ENCODE peak calls at places on chromosomes 4 and X, in five cellular contexts. G is GM12865, N is fibroblast of mammary gland, H is heart left ventricle, F is esophagus muscularis mucosa. M is an unnamed sample.

GRCh38 chr4:112182604-112183003 is 37.4 kb downstream of the FAM241A start:
- DNase-seq in F (no peak), G (no peak), N (no peak), H (no peak), M (no peak)

GRCh38 chr4:175953960-175954521 is 111.6 kb upstream of the WDR17 start:
- DNase-seq in G (peak; percentile 51), H (no peak), N (peak; percentile 8), F (no peak), M (no peak)

GRCh38 chrX:9656277-9656676 is 109.4 kb downstream of the GPR143 start:
- DNase-seq in N (no peak), G (peak; percentile 41), H (peak; percentile 43), F (no peak), M (no peak)

GRCh38 chr4:10053635-10054453 is 32.5 kb upstream of the SLC2A9 start:
- DNase-seq in G (no peak), H (no peak), N (no peak), F (peak; percentile 55), M (no peak)

GRCh38 chrX:141455103-141455502 is 129.4 kb downstream of the SPANXA1 start:
- DNase-seq in F (no peak), N (no peak), H (no peak), G (no peak), M (no peak)

GRCh38 chrX:120358687-120359086 is 3.2 kb upstream of the ATP1B4 start:
- DNase-seq in G (no peak), N (peak; percentile 35), F (no peak), H (no peak), M (no peak)

GRCh38 chrX:54640721-54641120 is 110.7 kb downstream of the GNL3L start:
- DNase-seq in G (peak; percentile 0), N (peak; percentile 45), H (no peak), F (no peak), M (no peak)

GRCh38 chr4:82744284-82744963 is 54.2 kb downstream of the SCD5 start:
- DNase-seq in G (no peak), H (no peak), N (no peak), F (no peak), M (no peak)

GRCh38 chrX:50913520-50913919 is 3.0 kb downstream of the BMP15 start:
- DNase-seq in H (no peak), N (no peak), F (no peak), G (no peak), M (no peak)

GRCh38 chr4:128600996-128601857 is 208.3 kb upstream of the JADE1 start:
- DNase-seq in G (no peak), F (no peak), H (peak; percentile 59), N (peak; percentile 100), M (no peak)

GRCh38 chrX:15468036-15468435 is 25.1 kb downstream of the PIR start:
- DNase-seq in H (no peak), G (peak; percentile 30), N (peak; percentile 81), F (no peak), M (peak; percentile 62)

GRCh38 chr4:38482696-38483095 is 181.3 kb upstream of the KLF3 start:
- DNase-seq in G (no peak), N (no peak), H (no peak), F (no peak), M (no peak)

GRCh38 chr4:83112678-83113428 is 1.7 kb downstream of the PLAC8 start:
- DNase-seq in N (no peak), F (no peak), H (no peak), G (peak; percentile 57), M (no peak)

GRCh38 chr4:97987019-97987648 is 156.1 kb downstream of the STPG2 start:
- DNase-seq in H (no peak), N (peak; percentile 18), G (peak; percentile 19), F (no peak), M (no peak)

GRCh38 chr4:142350886-142351285 is 495.2 kb downstream of the INPP4B start:
- DNase-seq in H (no peak), N (no peak), F (no peak), G (no peak), M (no peak)

GRCh38 chrX:68632491-68632890 is 15.0 kb upstream of the STARD8 start:
- DNase-seq in F (no peak), G (no peak), N (no peak), H (no peak), M (no peak)

GRCh38 chr4:15414601-15415091 is 13.2 kb upstream of the C1QTNF7 start:
- DNase-seq in G (no peak), F (peak; percentile 60), H (no peak), N (peak; percentile 81), M (no peak)

GRCh38 chr4:15413010-15413622 is 14.7 kb upstream of the C1QTNF7 start:
- DNase-seq in G (no peak), N (peak; percentile 59), F (peak; percentile 74), H (no peak), M (no peak)

GRCh38 chr4:15413623-15414019 is 14.2 kb upstream of the C1QTNF7 start:
- DNase-seq in F (peak; percentile 12), H (no peak), N (no peak), G (no peak), M (no peak)

GRCh38 chr4:15420642-15421041 is 7.2 kb upstream of the C1QTNF7 start:
- DNase-seq in G (no peak), H (no peak), N (peak; percentile 84), F (no peak), M (no peak)

DNA sequence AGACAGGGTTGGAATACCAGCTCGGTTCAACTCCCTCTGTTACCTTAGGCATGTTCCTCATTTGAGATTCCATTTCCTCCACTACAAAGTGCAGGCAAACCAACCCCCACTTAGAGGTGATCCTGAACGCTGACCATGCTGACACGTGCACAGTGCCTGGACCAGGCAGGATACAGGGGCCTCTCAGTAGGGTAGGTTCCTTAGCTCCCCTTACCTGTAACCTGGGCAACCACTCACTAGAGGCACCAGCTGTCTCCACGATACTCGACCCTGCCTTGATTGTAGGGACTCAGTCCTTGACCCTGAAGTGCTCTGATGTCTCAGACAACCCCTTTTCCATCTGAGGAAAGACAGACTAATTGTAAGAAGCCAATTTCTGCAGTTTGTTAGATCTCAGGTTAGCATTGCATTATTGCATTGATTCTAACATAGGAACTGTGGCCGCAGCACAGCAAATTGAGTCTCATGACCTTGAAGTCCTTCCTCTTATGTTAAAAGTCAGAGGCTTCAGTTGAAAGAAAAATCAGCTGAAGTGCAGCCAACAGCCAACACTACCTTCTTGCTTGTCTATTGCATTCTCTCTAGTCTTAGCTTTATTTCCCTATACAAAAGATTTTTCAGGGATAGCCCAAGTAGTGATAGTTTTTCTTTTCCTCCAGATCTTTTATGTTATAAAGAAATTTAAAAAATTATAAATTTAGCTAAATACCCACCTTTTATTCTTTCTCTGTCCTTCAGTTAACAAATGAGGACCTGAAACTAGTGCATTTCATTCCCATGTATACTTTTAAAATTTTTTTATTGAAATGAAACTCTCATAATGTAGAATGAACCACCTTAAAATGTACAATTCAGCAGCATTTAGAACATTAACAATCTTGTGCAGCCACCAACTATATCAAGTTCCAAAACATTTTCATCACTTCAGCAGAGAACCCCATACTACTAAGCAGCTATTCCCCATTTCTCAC is 11.2 kb upstream of the C1QTNF7 start:
- DNase-seq in N (no peak), H (no peak), G (no peak), F (peak; percentile 86), M (no peak)
- TF ChIP-seq CTCF in N (no peak), H (no peak), G (no peak), F (no peak), M (no peak)

DNA sequence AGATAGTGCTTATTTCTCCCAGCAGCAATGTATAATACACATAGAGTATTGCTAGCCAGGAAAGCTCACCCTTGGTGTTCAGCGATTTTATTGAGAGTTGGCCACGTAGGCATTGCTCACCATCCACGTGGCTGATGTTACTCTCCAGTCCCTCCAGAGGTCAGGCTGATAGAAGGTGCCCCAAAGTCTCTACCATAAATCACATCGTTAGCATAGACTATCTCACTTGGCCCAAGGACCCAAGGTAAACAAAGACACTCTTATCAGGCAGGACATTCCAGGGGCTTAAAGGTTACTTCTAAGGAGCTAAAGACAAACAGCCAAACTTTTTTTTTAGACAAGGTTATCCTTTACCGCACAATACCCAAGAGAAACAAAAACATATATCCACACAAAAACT is 30.3 kb upstream of the RGN start:
- DNase-seq in F (no peak), N (peak; percentile 13), H (no peak), G (no peak), M (no peak)
- TF ChIP-seq CTCF in F (no peak), N (no peak), H (no peak), G (no peak), M (no peak)

GRCh38 chr4:184286346-184286745 is 68.7 kb upstream of the ENPP6 start:
- DNase-seq in H (no peak), G (no peak), N (no peak), F (peak; percentile 64), M (no peak)

GRCh38 chr4:184288451-184289178 is 70.9 kb upstream of the ENPP6 start:
- DNase-seq in G (peak; percentile 90), H (no peak), N (no peak), F (peak; percentile 78), M (no peak)

GRCh38 chr4:184284742-184285141 is 67.1 kb upstream of the ENPP6 start:
- DNase-seq in F (no peak), N (no peak), H (no peak), G (peak; percentile 40), M (no peak)

GRCh38 chr4:184289179-184289535 is 71.5 kb upstream of the ENPP6 start:
- DNase-seq in F (no peak), H (no peak), N (no peak), G (no peak), M (no peak)

DNA sequence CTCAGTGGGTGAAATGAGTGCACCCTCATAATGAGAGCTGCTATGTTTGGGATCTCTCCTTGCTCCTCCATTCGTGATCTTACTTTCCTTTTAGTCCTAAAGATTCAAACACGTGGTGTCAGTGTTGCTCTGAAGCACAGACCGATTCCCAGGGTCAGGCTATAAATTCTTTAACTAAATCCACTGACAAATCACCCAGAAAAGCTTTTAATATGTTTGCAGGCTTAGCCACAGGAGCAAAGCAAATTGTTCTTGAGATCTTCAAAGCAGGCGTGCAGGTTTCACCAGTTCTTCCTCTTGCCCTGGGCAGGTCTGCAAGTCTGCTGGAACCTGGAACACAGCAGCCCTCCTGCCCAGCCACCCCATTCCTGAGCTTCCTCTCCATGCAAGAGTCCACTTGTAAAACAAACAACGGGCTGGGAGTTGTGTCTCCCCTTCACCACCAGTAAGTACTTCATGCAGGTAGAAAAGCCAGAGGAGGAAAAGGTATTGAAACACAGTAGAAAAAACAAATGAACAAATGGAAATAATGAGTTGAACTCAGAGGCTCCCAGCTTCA is 70.1 kb upstream of the ENPP6 start:
- DNase-seq in H (no peak), N (peak; percentile 60), G (peak; percentile 62), F (peak; percentile 77), M (no peak)
- TF ChIP-seq CTCF in H (peak; percentile 62), N (peak; percentile 33), G (no peak), F (peak; percentile 25), M (no peak)

GRCh38 chr4:66694716-66695115 is 850.6 kb downstream of the CENPC start:
- DNase-seq in G (no peak), H (no peak), F (no peak), N (no peak), M (no peak)

GRCh38 chr4:66693694-66694093 is 851.6 kb downstream of the CENPC start:
- DNase-seq in F (no peak), G (no peak), H (no peak), N (no peak), M (no peak)

GRCh38 chr4:66687393-66687971 is 857.8 kb downstream of the CENPC start:
- DNase-seq in H (no peak), G (no peak), F (no peak), N (no peak), M (no peak)

DNA sequence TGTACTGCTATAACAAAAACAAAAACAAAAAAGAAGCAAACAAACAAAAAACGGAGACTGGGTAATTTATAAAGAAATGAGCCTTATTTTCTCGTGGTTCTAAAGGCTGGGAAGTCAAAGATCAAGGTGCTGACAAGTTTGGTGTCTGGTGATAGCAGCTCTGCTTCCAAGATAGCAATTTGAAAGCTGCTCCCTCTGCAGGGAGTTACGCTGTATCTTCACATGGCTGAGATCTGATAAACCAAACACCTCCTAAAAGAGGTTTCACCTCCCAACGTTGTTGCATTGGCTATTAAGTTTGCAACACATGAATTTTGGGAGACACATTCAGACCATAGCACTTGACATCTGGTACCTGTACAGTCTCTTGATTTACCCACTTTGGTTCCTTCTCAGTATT is 854.2 kb downstream of the CENPC start:
- DNase-seq in N (no peak), H (no peak), G (no peak), F (no peak), M (no peak)
- TF ChIP-seq CTCF in N (no peak), H (no peak), G (no peak), F (no peak), M (no peak)

M was measured in lower leg skin.